ENCODE peak calls at places on chromosomes 13 and 19, in eight cellular contexts. J is stimulated activated CD8-positive, alpha-beta memory T cell treated with anti-CD3 and anti-CD28 coated beads, Interleukin-2, amount 100 ng/mL, for 1 hour; H is brain microvascular endothelial cell; E is GM23248; N is germinal center; S is activated naive CD4-positive, alpha-beta T cell treated with anti-CD3 and anti-CD28 coated beads, Interleukin-2, amount 10 ng/mL, durations not matched to agents 7 days and 5 days; M is anterior cingulate cortex; O is hippocampal formation. P is an unnamed sample.

GRCh38 chr19:50515168-50515561 is 1.5 kb upstream of the ASPDH start:
- DNase-seq in J (no peak), H (no peak), E (no peak), N (no peak), S (no peak), M (no peak), O (no peak), P (no peak)

GRCh38 chr19:35457173-35457572 is 9.1 kb downstream of the FFAR2 start:
- DNase-seq in J (no peak), H (no peak), E (no peak), N (peak), S (no peak), M (no peak), O (no peak), P (no peak)

GRCh38 chr13:28531195-28531955 is 36.4 kb upstream of the FLT1 start:
- DNase-seq in J (no peak), H (peak), E (peak), N (no peak), S (no peak), M (no peak), O (no peak), P (peak)

GRCh38 chr19:50679177-50680125 is 30.2 kb downstream of the C19orf81 start:
- DNase-seq in J (peak), H (peak), E (peak), N (peak), S (peak), M (peak), O (peak), P (peak)

GRCh38 chr19:42468273-42468796 is 25.6 kb upstream of the CXCL17 start:
- DNase-seq in J (no peak), H (peak), E (peak), N (no peak), S (no peak), M (no peak), O (no peak), P (no peak)

GRCh38 chr13:48302920-48303330 is 626 bp upstream of the RB1 start:
- DNase-seq in J (no peak), H (no peak), E (no peak), N (no peak), S (no peak), M (no peak), O (no peak), P (no peak)

GRCh38 chr13:42807866-42808265 is 26.5 kb downstream of the FAM216B start:
- DNase-seq in J (no peak), H (peak), E (peak), N (no peak), S (no peak), M (no peak), O (no peak), P (peak)

GRCh38 chr19:16062789-16063188 is 13.5 kb upstream of the TPM4 start:
- DNase-seq in J (no peak), H (no peak), E (no peak), N (peak), S (peak), M (no peak), O (no peak), P (no peak)

GRCh38 chr19:33246729-33247440 is 21.2 kb upstream of the SLC7A10 start:
- DNase-seq in J (no peak), H (no peak), E (peak), N (no peak), S (no peak), M (no peak), O (no peak), P (no peak)

GRCh38 chr13:108113407-108113806 is 101.9 kb downstream of the LIG4 start:
- DNase-seq in J (no peak), H (no peak), E (no peak), N (no peak), S (no peak), M (no peak), O (no peak), P (no peak)

GRCh38 chr19:13096968-13097330 is 5.7 kb downstream of the LYL1 start:
- DNase-seq in J (no peak), H (no peak), E (no peak), N (no peak), S (no peak), M (no peak), O (no peak), P (no peak)

GRCh38 chr13:60754211-60754610 is 357.2 kb downstream of the TDRD3 start:
- DNase-seq in J (no peak), H (no peak), E (no peak), N (no peak), S (no peak), M (no peak), O (no peak), P (no peak)

GRCh38 chr13:49869514-49869913 is 66.6 kb downstream of the SPRYD7 start:
- DNase-seq in J (no peak), H (peak), E (peak), N (no peak), S (no peak), M (no peak), O (no peak), P (no peak)

GRCh38 chr13:57672168-57672567 is 40.6 kb downstream of the PCDH17 start:
- DNase-seq in J (no peak), H (no peak), E (no peak), N (no peak), S (no peak), M (no peak), O (no peak), P (no peak)

GRCh38 chr13:99258946-99259345 is 767 bp upstream of the GPR18 start:
- DNase-seq in J (no peak), H (no peak), E (no peak), N (peak), S (peak), M (no peak), O (no peak), P (no peak)

GRCh38 chr19:29934257-29934656 is 7.8 kb upstream of the URI1 start:
- DNase-seq in J (no peak), H (no peak), E (no peak), N (no peak), S (no peak), M (no peak), O (no peak), P (no peak)

GRCh38 chr13:105878119-105878518 is 657.3 kb downstream of the EFNB2 start:
- DNase-seq in J (no peak), H (no peak), E (no peak), N (no peak), S (no peak), M (no peak), O (no peak), P (no peak)

P was measured in adrenal gland.